ENCODE peak calls at places on chromosomes 7 and 10, in nine cellular contexts. C is GF-D8; L is NCI-H748 treated with DMSO at 0.1 percent for 48 hours; Z is Calu3; A is heart left ventricle; Y is activated T-helper 1 cell treated with anti-CD3 and anti-CD28 coated beads, Interleukin-12 subunit alpha, Interleukin-12 subunit beta, Interleukin-2, Interleukin-4 antibody, amounts not matched to agents 30 ng/mL and 10 ng/mL and 1 ng/mL, durations not matched to agents 14 hours and 24 hours and 36 hours; W is gastrocnemius medialis; H is MV-4-11; G is activated T-cell treated with anti-CD3 and anti-CD28 coated beads for 24 hours. N is an unnamed sample.

GRCh38 chr7:127557803-127558202 is 27.6 kb downstream of the GCC1 start:
- DNase-seq in C (no peak), L (no peak), Z (no peak), A (no peak), Y (no peak), W (no peak), H (no peak), G (no peak), N (peak)

GRCh38 chr7:155234950-155235789 is 62.5 kb upstream of the INSIG1 start:
- DNase-seq in C (no peak), L (no peak), Z (peak), A (no peak), Y (no peak), W (no peak), H (no peak), G (no peak), N (no peak)

GRCh38 chr7:116797611-116798010 is 64.8 kb upstream of the CAPZA2 start:
- DNase-seq in C (no peak), L (no peak), Z (peak), A (no peak), Y (no peak), W (no peak), H (no peak), G (no peak), N (no peak)

GRCh38 chr10:119651514-119652327 is 541 bp downstream of the BAG3 start:
- DNase-seq in C (no peak), L (no peak), Z (peak), A (peak), Y (no peak), W (peak), H (no peak), G (no peak), N (no peak)

GRCh38 chr7:79149831-79150230 is 303.6 kb downstream of the MAGI2 start:
- DNase-seq in C (no peak), L (no peak), Z (no peak), A (no peak), Y (no peak), W (no peak), H (no peak), G (no peak), N (no peak)

GRCh38 chr7:95590387-95591248 is 5.7 kb downstream of the PDK4 start:
- DNase-seq in C (no peak), L (no peak), Z (no peak), A (no peak), Y (no peak), W (no peak), H (no peak), G (no peak), N (no peak)

GRCh38 chr10:32972929-32973328 is 14.9 kb upstream of the ITGB1 start:
- DNase-seq in C (no peak), L (no peak), Z (no peak), A (no peak), Y (no peak), W (no peak), H (no peak), G (no peak), N (no peak)

GRCh38 chr7:122305475-122306319 is 1.1 kb upstream of the FEZF1 start:
- DNase-seq in C (no peak), L (peak), Z (peak), A (no peak), Y (no peak), W (no peak), H (no peak), G (no peak), N (no peak)

GRCh38 chr7:102273749-102274712 is 12.6 kb upstream of the SH2B2 start:
- DNase-seq in C (no peak), L (no peak), Z (peak), A (no peak), Y (no peak), W (no peak), H (no peak), G (no peak), N (no peak)

GRCh38 chr10:118501637-118502440 is 93.6 kb downstream of the PRLHR start:
- DNase-seq in C (no peak), L (no peak), Z (no peak), A (no peak), Y (no peak), W (no peak), H (peak), G (no peak), N (no peak)

GRCh38 chr7:24197852-24198251 is 86.1 kb upstream of the NPY start:
- DNase-seq in C (no peak), L (no peak), Z (no peak), A (no peak), Y (no peak), W (no peak), H (no peak), G (no peak), N (no peak)

GRCh38 chr7:146865696-146866095 is 749.1 kb downstream of the CNTNAP2 start:
- DNase-seq in C (no peak), L (no peak), Z (no peak), A (no peak), Y (no peak), W (no peak), H (no peak), G (no peak), N (no peak)

GRCh38 chr7:83148776-83149175 is 13.9 kb downstream of the PCLO start:
- DNase-seq in C (no peak), L (no peak), Z (no peak), A (no peak), Y (no peak), W (no peak), H (peak), G (no peak), N (no peak)

GRCh38 chr7:103573479-103574058 is 127.6 kb upstream of the SLC26A5 start:
- DNase-seq in C (no peak), L (peak), Z (no peak), A (no peak), Y (no peak), W (no peak), H (peak), G (no peak), N (peak)

GRCh38 chr7:157905740-157906461 is 569.1 kb downstream of the DNAJB6 start:
- DNase-seq in C (no peak), L (no peak), Z (no peak), A (peak), Y (no peak), W (no peak), H (no peak), G (no peak), N (no peak)

GRCh38 chr10:88851706-88852105 is at the start of gene ANKRD22:
- DNase-seq in C (peak), L (no peak), Z (peak), A (no peak), Y (no peak), W (no peak), H (peak), G (no peak), N (no peak)

GRCh38 chr7:21358640-21359039 is 69.2 kb upstream of the SP4 start:
- DNase-seq in C (no peak), L (no peak), Z (no peak), A (no peak), Y (no peak), W (no peak), H (peak), G (no peak), N (no peak)

GRCh38 chr7:141500608-141501007 is 50.6 kb upstream of the AGK start:
- DNase-seq in C (no peak), L (no peak), Z (no peak), A (no peak), Y (no peak), W (no peak), H (no peak), G (no peak), N (peak)